ENCODE peak calls at places on chromosomes 1 and 21, in nine cellular contexts. I is ureter, S is NCI-H526 treated with DMSO at 0.1 percent for 48 hours, Q is mucosa of descending colon, X is fibroblast of pulmonary artery, T is iPS-NIHi11, G is mucosa of gallbladder, U is OCI-LY7, J is DMS153. W is an unnamed sample.

GRCh38 chr21:37699024-37699770 is 217.1 kb downstream of the KCNJ6 start:
- DNase-seq in G (no peak), J (no peak), I (no peak), S (peak), Q (no peak), U (no peak), X (no peak), T (no peak), W (no peak)

GRCh38 chr1:201172999-201173610 is 17.5 kb upstream of the IGFN1 start:
- DNase-seq in G (no peak), T (no peak), Q (no peak), X (peak), J (no peak), I (no peak), U (no peak), S (no peak), W (no peak)

GRCh38 chr1:215710340-215710971 is 143.4 kb downstream of the KCTD3 start:
- DNase-seq in G (no peak), T (peak), U (peak), I (no peak), J (peak), S (peak), X (peak), Q (no peak), W (no peak)

GRCh38 chr1:70945266-70945665 is 102.3 kb downstream of the PTGER3 start:
- DNase-seq in J (no peak), S (no peak), T (no peak), G (no peak), X (no peak), Q (no peak), U (no peak), I (no peak), W (peak)

GRCh38 chr21:39020751-39021474 is 162.3 kb downstream of the PSMG1 start:
- DNase-seq in Q (no peak), X (peak), G (peak), T (no peak), S (no peak), I (peak), U (no peak), J (peak), W (no peak)

GRCh38 chr1:27563407-27564263 is 40.3 kb downstream of the AHDC1 start:
- DNase-seq in J (no peak), S (no peak), U (no peak), X (peak), T (no peak), Q (peak), I (peak), G (peak), W (peak)

GRCh38 chr21:42703173-42703908 is 49.9 kb downstream of the PDE9A start:
- DNase-seq in G (no peak), S (no peak), I (no peak), J (no peak), Q (no peak), T (peak), X (no peak), U (no peak), W (no peak)

GRCh38 chr1:238606896-238607295 is 716.2 kb upstream of the ZP4 start:
- DNase-seq in T (no peak), Q (no peak), S (no peak), I (no peak), J (no peak), G (no peak), X (peak), U (no peak), W (no peak)

GRCh38 chr1:25875154-25875855 is at the start of gene PAQR7:
- DNase-seq in I (peak), Q (peak), S (peak), U (peak), X (peak), G (peak), J (peak), T (peak), W (peak)

GRCh38 chr1:169867012-169867679 is 26.6 kb downstream of the SCYL3 start:
- DNase-seq in U (no peak), G (no peak), J (no peak), X (no peak), Q (no peak), S (no peak), I (no peak), T (no peak), W (no peak)

GRCh38 chr1:231616667-231617066 is 9.9 kb upstream of the DISC1 start:
- DNase-seq in J (no peak), I (no peak), Q (no peak), U (no peak), X (no peak), S (no peak), T (no peak), G (no peak), W (no peak)

GRCh38 chr1:212680691-212681090 is 18.9 kb downstream of the BATF3 start:
- DNase-seq in U (no peak), Q (no peak), J (no peak), T (no peak), X (no peak), S (no peak), I (no peak), G (peak), W (no peak)

GRCh38 chr21:38208118-38208517 is 48.7 kb upstream of the KCNJ15 start:
- DNase-seq in X (no peak), U (no peak), S (no peak), I (no peak), J (no peak), T (no peak), G (no peak), Q (no peak), W (no peak)

GRCh38 chr1:205813755-205814058 is 709 bp upstream of the SLC41A1 start:
- DNase-seq in T (no peak), X (no peak), S (no peak), J (no peak), G (no peak), I (no peak), U (no peak), Q (no peak), W (no peak)

W was measured in stomach.